ENCODE peak calls at places on chromosome 2, in seven cellular contexts. Q is right cardiac atrium, Y is right lobe of liver, L is heart left ventricle, I is WERI-Rb-1, S is endothelial cell of umbilical vein, A is HL-60. E is an unnamed sample.

GRCh38 chr2:157894694-157895450 is 18.7 kb upstream of the ACVR1 start:
- DNase-seq in Q (no peak), Y (no peak), L (no peak), I (no peak), S (no peak), A (no peak), E (no peak)

GRCh38 chr2:22855081-22855480 is 529.9 kb upstream of the KLHL29 start:
- DNase-seq in Q (no peak), Y (no peak), L (no peak), I (no peak), S (no peak), A (no peak), E (no peak)

GRCh38 chr2:229701062-229701461 is 13.3 kb downstream of the DNER start:
- DNase-seq in Q (no peak), Y (no peak), L (no peak), I (no peak), S (no peak), A (no peak), E (no peak)

GRCh38 chr2:168490015-168490874 is 34.2 kb downstream of the CERS6 start:
- DNase-seq in Q (no peak), Y (no peak), L (no peak), I (no peak), S (peak), A (peak), E (no peak)

GRCh38 chr2:130846686-130847375 is 10.1 kb downstream of the ARHGEF4 start:
- DNase-seq in Q (no peak), Y (no peak), L (no peak), I (no peak), S (no peak), A (no peak), E (no peak)

GRCh38 chr2:171824086-171824485 is 70.0 kb downstream of the SLC25A12 start:
- DNase-seq in Q (no peak), Y (no peak), L (no peak), I (no peak), S (no peak), A (peak), E (no peak)

GRCh38 chr2:217858519-217859466 is 144.0 kb downstream of the TNS1 start:
- DNase-seq in Q (peak), Y (no peak), L (peak), I (peak), S (peak), A (no peak), E (peak)

GRCh38 chr2:12257476-12257875 is 459.3 kb upstream of the TRIB2 start:
- DNase-seq in Q (no peak), Y (no peak), L (no peak), I (no peak), S (no peak), A (no peak), E (no peak)

GRCh38 chr2:158179660-158180059 is 78.0 kb downstream of the UPP2 start:
- DNase-seq in Q (no peak), Y (no peak), L (no peak), I (no peak), S (peak), A (no peak), E (no peak)

GRCh38 chr2:3759331-3759730 is 56.0 kb downstream of the DCDC2C start:
- DNase-seq in Q (no peak), Y (no peak), L (no peak), I (peak), S (no peak), A (no peak), E (no peak)

GRCh38 chr2:148561389-148561788 is 83.2 kb upstream of the EPC2 start:
- DNase-seq in Q (no peak), Y (no peak), L (no peak), I (no peak), S (no peak), A (no peak), E (no peak)

GRCh38 chr2:72951303-72952095 is 34.2 kb downstream of the EMX1 start:
- DNase-seq in Q (no peak), Y (no peak), L (no peak), I (no peak), S (no peak), A (no peak), E (no peak)

GRCh38 chr2:62724106-62724505 is 18.6 kb downstream of the EHBP1 start:
- DNase-seq in Q (no peak), Y (no peak), L (no peak), I (no peak), S (no peak), A (no peak), E (no peak)

GRCh38 chr2:150882751-150883520 is 378.7 kb downstream of the RBM43 start:
- DNase-seq in Q (no peak), Y (no peak), L (no peak), I (no peak), S (no peak), A (no peak), E (no peak)

GRCh38 chr2:14628906-14629305 is 3.6 kb upstream of the LRATD1 start:
- DNase-seq in Q (no peak), Y (no peak), L (no peak), I (no peak), S (no peak), A (no peak), E (no peak)

GRCh38 chr2:141557329-141558098 is 573.3 kb downstream of the LRP1B start:
- DNase-seq in Q (no peak), Y (no peak), L (no peak), I (no peak), S (peak), A (peak), E (no peak)

GRCh38 chr2:61368687-61369665 is 101.9 kb downstream of the USP34 start:
- DNase-seq in Q (no peak), Y (no peak), L (no peak), I (no peak), S (no peak), A (no peak), E (no peak)

GRCh38 chr2:23681356-23682140 is 245.4 kb downstream of the ATAD2B start:
- DNase-seq in Q (no peak), Y (no peak), L (no peak), I (peak), S (no peak), A (no peak), E (no peak)

GRCh38 chr2:161208527-161209139 is 48.4 kb downstream of the TANK start:
- DNase-seq in Q (no peak), Y (no peak), L (no peak), I (no peak), S (peak), A (no peak), E (no peak)

GRCh38 chr2:166417669-166418068 is 41.9 kb upstream of the SCN9A start:
- DNase-seq in Q (no peak), Y (no peak), L (no peak), I (peak), S (peak), A (peak), E (no peak)

GRCh38 chr2:2286592-2286991 is 44.5 kb downstream of the MYT1L start:
- DNase-seq in Q (no peak), Y (no peak), L (no peak), I (no peak), S (no peak), A (no peak), E (no peak)

GRCh38 chr2:216549926-216550690 is 51.5 kb downstream of the RPL37A start:
- DNase-seq in Q (no peak), Y (no peak), L (no peak), I (no peak), S (no peak), A (no peak), E (no peak)

GRCh38 chr2:88054300-88055048 is 1.1 kb downstream of the KRCC1 start:
- DNase-seq in Q (no peak), Y (no peak), L (no peak), I (no peak), S (no peak), A (peak), E (no peak)

GRCh38 chr2:63842149-63843061 is 709 bp downstream of the UGP2 start:
- DNase-seq in Q (peak), Y (no peak), L (peak), I (no peak), S (peak), A (peak), E (no peak)

GRCh38 chr2:84840306-84840705 is 40.6 kb downstream of the TRABD2A start:
- DNase-seq in Q (no peak), Y (no peak), L (no peak), I (no peak), S (no peak), A (no peak), E (no peak)

GRCh38 chr2:234447963-234448362 is 48.9 kb downstream of the ARL4C start:
- DNase-seq in Q (no peak), Y (no peak), L (no peak), I (no peak), S (no peak), A (no peak), E (no peak)

GRCh38 chr2:219001577-219002394 is 8.6 kb upstream of the CRYBA2 start:
- DNase-seq in Q (no peak), Y (peak), L (no peak), I (peak), S (no peak), A (no peak), E (no peak)

GRCh38 chr2:27241761-27242613 is 20.9 kb downstream of the SLC30A3 start:
- DNase-seq in Q (no peak), Y (no peak), L (no peak), I (no peak), S (no peak), A (no peak), E (no peak)

GRCh38 chr2:9573840-9574239 is 18.2 kb upstream of the ADAM17 start:
- DNase-seq in Q (no peak), Y (no peak), L (no peak), I (no peak), S (no peak), A (no peak), E (no peak)

GRCh38 chr2:149781263-149781808 is 193.8 kb upstream of the MMADHC start:
- DNase-seq in Q (no peak), Y (no peak), L (no peak), I (no peak), S (no peak), A (no peak), E (no peak)

GRCh38 chr2:214471990-214472389 is 61.1 kb downstream of the VWC2L start:
- DNase-seq in Q (no peak), Y (no peak), L (no peak), I (no peak), S (no peak), A (no peak), E (no peak)

GRCh38 chr2:23533014-23533730 is 148.2 kb downstream of the KLHL29 start:
- DNase-seq in Q (no peak), Y (no peak), L (no peak), I (no peak), S (no peak), A (no peak), E (no peak)

GRCh38 chr2:129255610-129256313 is 723.7 kb upstream of the RAB6C start:
- DNase-seq in Q (no peak), Y (no peak), L (no peak), I (no peak), S (no peak), A (no peak), E (no peak)

GRCh38 chr2:101496279-101496678 is 21.4 kb upstream of the RFX8 start:
- DNase-seq in Q (no peak), Y (no peak), L (no peak), I (no peak), S (no peak), A (no peak), E (no peak)

GRCh38 chr2:7437716-7438648 is 520.8 kb downstream of the RNF144A start:
- DNase-seq in Q (no peak), Y (no peak), L (no peak), I (no peak), S (no peak), A (no peak), E (no peak)

GRCh38 chr2:144111443-144111842 is 408.5 kb downstream of the ZEB2 start:
- DNase-seq in Q (no peak), Y (no peak), L (no peak), I (no peak), S (peak), A (no peak), E (no peak)

GRCh38 chr2:185857676-185858075 is 119.1 kb downstream of the FSIP2 start:
- DNase-seq in Q (no peak), Y (no peak), L (no peak), I (no peak), S (no peak), A (no peak), E (no peak)

GRCh38 chr2:238905224-238905623 is 57.3 kb downstream of the TWIST2 start:
- DNase-seq in Q (peak), Y (no peak), L (no peak), I (no peak), S (no peak), A (no peak), E (no peak)

GRCh38 chr2:152693033-152693432 is 24.2 kb downstream of the PRPF40A start:
- DNase-seq in Q (no peak), Y (no peak), L (no peak), I (no peak), S (no peak), A (no peak), E (no peak)

GRCh38 chr2:116810071-116810470 is 1004.4 kb upstream of the DDX18 start:
- DNase-seq in Q (no peak), Y (no peak), L (no peak), I (no peak), S (no peak), A (no peak), E (no peak)
- H3K27ac ChIP-seq in Q (no peak), Y (no peak), L (no peak), I (no peak), S (no peak), A (no peak), E (no peak)

DNA sequence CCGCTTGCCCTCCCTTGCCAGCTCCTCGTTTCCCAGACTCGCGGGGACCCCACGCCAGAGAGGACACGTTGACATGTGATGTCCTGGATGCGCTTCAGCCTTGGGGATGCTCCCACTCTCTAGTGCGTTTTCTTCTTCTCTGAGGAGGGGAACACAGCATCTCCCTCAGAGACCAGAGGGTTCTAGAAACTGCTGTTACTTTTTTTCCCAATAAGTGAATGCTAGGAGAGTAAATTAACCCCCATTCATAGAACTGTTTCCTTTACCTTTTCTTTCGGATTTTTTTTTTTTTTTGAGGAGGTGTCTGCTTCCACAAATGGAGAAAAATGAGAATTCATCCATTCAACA is 370 bp upstream of the EFEMP1 start:
- DNase-seq in Q (no peak), Y (no peak), L (no peak), I (no peak), S (no peak), A (no peak), E (no peak)
- H3K4me3 ChIP-seq in Q (peak), Y (no peak), L (peak), I (peak), S (peak), A (no peak), E (peak)

GRCh38 chr2:223837290-223838061 is at the start of gene AP1S3:
- DNase-seq in Q (peak), Y (peak), L (peak), I (peak), S (peak), A (peak), E (peak)

GRCh38 chr2:223834431-223834830 is 3.0 kb downstream of the AP1S3 start:
- DNase-seq in Q (no peak), Y (no peak), L (no peak), I (no peak), S (no peak), A (no peak), E (no peak)

GRCh38 chr2:223841436-223842180 is 4.2 kb upstream of the AP1S3 start:
- DNase-seq in Q (no peak), Y (no peak), L (no peak), I (peak), S (peak), A (no peak), E (no peak)

GRCh38 chr2:223835701-223836532 is 1.5 kb downstream of the AP1S3 start:
- DNase-seq in Q (no peak), Y (no peak), L (no peak), I (no peak), S (no peak), A (peak), E (no peak)
- H3K27ac ChIP-seq in Q (no peak), Y (no peak), L (no peak), I (no peak), S (no peak), A (no peak), E (no peak)

DNA sequence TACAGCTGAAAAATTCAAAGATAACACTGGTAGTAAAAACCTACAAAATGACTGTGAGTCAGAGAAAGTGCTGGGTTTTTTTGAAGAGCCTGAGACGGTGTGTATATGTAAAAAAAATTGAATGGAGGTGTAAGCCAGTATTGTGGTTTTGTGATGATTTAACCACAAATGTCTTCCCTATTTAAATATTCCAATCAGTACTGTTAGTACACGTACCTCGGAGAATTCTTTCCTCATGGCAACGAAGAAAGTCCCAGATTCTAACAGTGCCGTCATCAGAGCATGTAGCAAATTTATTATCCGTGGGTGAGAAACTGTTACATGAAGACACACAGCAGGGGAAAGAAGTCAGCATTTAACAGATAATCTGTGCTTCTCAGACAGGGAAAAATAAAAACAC is 48.1 kb downstream of the WDR33 start:
- DNase-seq in Q (no peak), Y (no peak), L (no peak), I (no peak), S (no peak), A (no peak), E (no peak)
- H3K4me3 ChIP-seq in Q (no peak), Y (no peak), L (no peak), I (no peak), S (no peak), A (no peak), E (no peak)

DNA sequence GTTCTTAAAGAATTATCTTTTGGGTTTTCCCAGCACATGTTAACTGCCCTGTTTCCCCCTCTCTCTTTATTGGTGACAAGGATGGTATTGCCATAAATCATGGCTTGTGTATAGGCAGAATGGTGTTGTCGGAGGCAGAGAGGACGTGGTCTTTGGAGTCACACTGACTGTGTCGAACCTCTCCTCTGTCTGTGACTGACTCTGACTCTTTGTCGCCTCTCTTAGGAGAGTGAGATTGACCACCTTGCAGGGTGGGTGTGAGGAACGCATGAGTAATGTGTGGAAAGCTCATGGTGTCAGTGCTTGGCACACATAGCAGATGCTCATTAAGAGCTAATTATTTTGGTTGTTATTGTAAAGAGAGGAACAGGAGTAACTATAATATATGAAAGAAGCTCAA is 145.6 kb downstream of the TTC27 start:
- DNase-seq in Q (no peak), Y (no peak), L (no peak), I (no peak), S (no peak), A (no peak), E (no peak)
- H3K27ac ChIP-seq in Q (no peak), Y (no peak), L (no peak), I (no peak), S (no peak), A (no peak), E (no peak)

GRCh38 chr2:48529676-48530032 is 300 bp upstream of the STON1 start:
- DNase-seq in Q (no peak), Y (no peak), L (no peak), I (peak), S (no peak), A (no peak), E (no peak)
- H3K4me3 ChIP-seq in Q (peak), Y (peak), L (peak), I (peak), S (peak), A (peak), E (peak)

GRCh38 chr2:235950473-235950809 is 217.7 kb downstream of the GBX2 start:
- DNase-seq in Q (no peak), Y (peak), L (no peak), I (no peak), S (no peak), A (no peak), E (peak)

GRCh38 chr2:235952714-235953113 is 215.5 kb downstream of the GBX2 start:
- DNase-seq in Q (no peak), Y (no peak), L (no peak), I (no peak), S (no peak), A (no peak), E (peak)

GRCh38 chr2:235949567-235950472 is 218.4 kb downstream of the GBX2 start:
- DNase-seq in Q (no peak), Y (peak), L (no peak), I (no peak), S (no peak), A (no peak), E (no peak)

GRCh38 chr2:235954281-235954680 is 213.9 kb downstream of the GBX2 start:
- DNase-seq in Q (no peak), Y (no peak), L (no peak), I (no peak), S (no peak), A (no peak), E (no peak)

DNA sequence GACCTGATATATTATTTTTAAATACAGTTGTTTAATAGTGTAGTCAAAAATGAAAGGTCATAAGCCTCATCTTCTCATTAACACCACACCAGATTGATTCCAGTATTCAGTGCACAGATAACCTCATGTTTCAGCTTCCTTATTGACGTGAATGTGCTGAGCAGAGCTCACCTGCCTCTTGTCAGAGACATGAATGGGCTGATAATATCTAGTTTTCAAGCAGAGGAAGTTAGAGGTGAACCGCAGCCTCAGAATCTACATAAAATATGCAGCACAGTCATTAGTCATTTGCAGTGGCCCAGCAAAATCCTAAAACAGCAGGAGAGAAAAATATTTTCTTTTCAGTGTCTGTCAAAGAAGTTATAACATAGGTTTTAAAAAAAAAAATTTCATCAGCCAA is 216.2 kb downstream of the GBX2 start:
- DNase-seq in Q (no peak), Y (no peak), L (no peak), I (no peak), S (no peak), A (no peak), E (no peak)
- H3K27ac ChIP-seq in Q (no peak), Y (no peak), L (no peak), I (no peak), S (no peak), A (no peak), E (no peak)

GRCh38 chr2:96690306-96691021 is 47.9 kb downstream of the FER1L5 start:
- DNase-seq in Q (no peak), Y (no peak), L (no peak), I (no peak), S (no peak), A (no peak), E (no peak)
- H3K4me3 ChIP-seq in Q (no peak), Y (no peak), L (no peak), I (no peak), S (no peak), A (no peak), E (no peak)

E was measured in aorta.